ENCODE peak calls at places on chromosomes 6 and 20, in four cellular contexts. J is K562, O is HepG2, Y is GM12878. D is an unnamed sample.

GRCh38 chr6:148382856-148383255 is 40.2 kb downstream of the SASH1 start:
- DNase-seq in Y (no peak), O (no peak), J (no peak), D (no peak)

GRCh38 chr20:25372584-25373336 is 17.9 kb downstream of the ABHD12 start:
- DNase-seq in Y (no peak), J (no peak), O (no peak), D (no peak)

GRCh38 chr20:24160563-24161355 is 172.2 kb upstream of the GGTLC1 start:
- DNase-seq in J (peak; percentile 17), Y (no peak), O (peak; percentile 39), D (no peak)

GRCh38 chr6:41769376-41769775 is 10.3 kb downstream of the FRS3 start:
- DNase-seq in Y (no peak), J (no peak), O (no peak), D (no peak)

GRCh38 chr20:20267685-20268429 is 100.0 kb upstream of the INSM1 start:
- DNase-seq in J (no peak), Y (no peak), O (no peak), D (no peak)

GRCh38 chr20:6818033-6818808 is 50.7 kb downstream of the BMP2 start:
- DNase-seq in Y (no peak), J (no peak), O (no peak), D (no peak)

GRCh38 chr20:17680128-17680835 is 1.8 kb downstream of the RRBP1 start:
- DNase-seq in O (peak; percentile 80), J (peak; percentile 27), Y (no peak), D (no peak)

GRCh38 chr20:9442858-9443257 is 71.5 kb upstream of the LAMP5 start:
- DNase-seq in J (no peak), O (peak; percentile 39), Y (peak; percentile 59), D (no peak)

GRCh38 chr6:109695468-109695867 is 4.4 kb downstream of the FIG4 start:
- DNase-seq in J (no peak), Y (no peak), O (peak; percentile 41), D (no peak)

GRCh38 chr6:111818539-111819226 is 54.6 kb downstream of the FYN start:
- DNase-seq in Y (no peak), O (no peak), J (no peak), D (no peak)

GRCh38 chr6:154157082-154157481 is 118.0 kb downstream of the OPRM1 start:
- DNase-seq in J (no peak), O (no peak), Y (no peak), D (no peak)

GRCh38 chr20:33576432-33576883 is 85.7 kb upstream of the C20orf144 start:
- DNase-seq in Y (no peak), J (no peak), O (no peak), D (no peak)

GRCh38 chr20:47358672-47359532 is 2.4 kb upstream of the ZMYND8 start:
- DNase-seq in O (peak; percentile 100), Y (no peak), J (peak; percentile 61), D (no peak)

GRCh38 chr20:58867211-58867610 is 14.7 kb downstream of the GNAS start:
- DNase-seq in J (no peak), Y (no peak), O (no peak), D (no peak)

GRCh38 chr6:135535989-135536414 is 38.5 kb upstream of the AHI1 start:
- DNase-seq in O (peak; percentile 40), Y (peak; percentile 4), J (peak; percentile 34), D (no peak)

GRCh38 chr6:142356271-142356938 is 54.6 kb downstream of the ADGRG6 start:
- DNase-seq in J (no peak), O (no peak), Y (no peak), D (no peak)

GRCh38 chr20:41900292-41900691 is 282.1 kb upstream of the CHD6 start:
- DNase-seq in J (no peak), Y (no peak), O (no peak), D (no peak)

GRCh38 chr6:131112252-131112651 is 23.0 kb upstream of the AKAP7 start:
- DNase-seq in O (no peak), J (no peak), Y (no peak), D (no peak)

GRCh38 chr6:110337481-110337880 is 20.7 kb downstream of the METTL24 start:
- DNase-seq in Y (no peak), J (no peak), O (no peak), D (no peak)

GRCh38 chr6:33995046-33995872 is 150.6 kb downstream of the GRM4 start:
- DNase-seq in O (peak; percentile 80), J (no peak), Y (no peak), D (no peak)

GRCh38 chr6:145508107-145508506 is 227.2 kb downstream of the EPM2A start:
- DNase-seq in J (no peak), Y (no peak), O (no peak), D (no peak)

GRCh38 chr20:3778976-3779375 is 2.3 kb downstream of the SPEF1 start:
- DNase-seq in O (no peak), Y (no peak), J (no peak), D (no peak)

GRCh38 chr20:3775457-3775856 is 5.8 kb downstream of the SPEF1 start:
- DNase-seq in Y (no peak), J (no peak), O (no peak), D (no peak)

GRCh38 chr20:3781153-3781910 is at the start of gene SPEF1:
- DNase-seq in O (peak; percentile 98), J (peak; percentile 75), Y (peak; percentile 33), D (peak; percentile 84)

GRCh38 chr20:3777381-3777725 is 3.9 kb downstream of the SPEF1 start:
- DNase-seq in J (no peak), Y (no peak), O (no peak), D (no peak)

GRCh38 chr20:3777726-3778629 is 3.3 kb downstream of the SPEF1 start:
- DNase-seq in J (no peak), O (no peak), Y (no peak), D (no peak)
- TF ChIP-seq HDAC6 in J (no peak), O (no peak), Y (no peak), D (no peak)

DNA sequence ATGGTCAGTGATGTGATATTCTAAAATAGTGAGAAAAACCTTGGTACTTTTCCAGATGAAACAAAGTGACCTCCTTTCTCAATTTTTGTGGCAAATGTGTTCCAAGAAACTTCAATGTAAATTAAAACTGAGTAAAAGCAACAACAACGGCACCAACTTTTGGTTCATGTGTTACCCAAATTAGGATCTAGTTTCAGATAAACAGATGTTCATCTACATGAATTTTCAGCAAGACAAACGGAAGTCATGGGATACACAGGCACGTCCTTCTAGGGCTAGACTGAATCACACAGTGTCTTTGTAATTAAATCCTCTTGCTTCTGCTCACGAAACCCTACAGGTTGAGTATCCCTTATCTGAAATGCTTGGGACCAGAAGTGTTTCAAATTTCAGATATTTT is 915.2 kb downstream of the TFAP2A start:
- DNase-seq in Y (no peak), J (no peak), O (no peak), D (no peak)
- TF ChIP-seq HDAC6 in Y (no peak), J (no peak), O (no peak), D (no peak)

GRCh38 chr6:101668496-101668895 is 275.0 kb downstream of the GRIK2 start:
- DNase-seq in Y (no peak), O (no peak), J (no peak), D (no peak)
- TF ChIP-seq HDAC6 in Y (no peak), O (no peak), J (no peak), D (no peak)

GRCh38 chr20:50604451-50604850 is 86.9 kb downstream of the RIPOR3 start:
- DNase-seq in O (no peak), J (no peak), Y (no peak), D (no peak)
- TF ChIP-seq HDAC6 in O (no peak), J (no peak), Y (no peak), D (no peak)

DNA sequence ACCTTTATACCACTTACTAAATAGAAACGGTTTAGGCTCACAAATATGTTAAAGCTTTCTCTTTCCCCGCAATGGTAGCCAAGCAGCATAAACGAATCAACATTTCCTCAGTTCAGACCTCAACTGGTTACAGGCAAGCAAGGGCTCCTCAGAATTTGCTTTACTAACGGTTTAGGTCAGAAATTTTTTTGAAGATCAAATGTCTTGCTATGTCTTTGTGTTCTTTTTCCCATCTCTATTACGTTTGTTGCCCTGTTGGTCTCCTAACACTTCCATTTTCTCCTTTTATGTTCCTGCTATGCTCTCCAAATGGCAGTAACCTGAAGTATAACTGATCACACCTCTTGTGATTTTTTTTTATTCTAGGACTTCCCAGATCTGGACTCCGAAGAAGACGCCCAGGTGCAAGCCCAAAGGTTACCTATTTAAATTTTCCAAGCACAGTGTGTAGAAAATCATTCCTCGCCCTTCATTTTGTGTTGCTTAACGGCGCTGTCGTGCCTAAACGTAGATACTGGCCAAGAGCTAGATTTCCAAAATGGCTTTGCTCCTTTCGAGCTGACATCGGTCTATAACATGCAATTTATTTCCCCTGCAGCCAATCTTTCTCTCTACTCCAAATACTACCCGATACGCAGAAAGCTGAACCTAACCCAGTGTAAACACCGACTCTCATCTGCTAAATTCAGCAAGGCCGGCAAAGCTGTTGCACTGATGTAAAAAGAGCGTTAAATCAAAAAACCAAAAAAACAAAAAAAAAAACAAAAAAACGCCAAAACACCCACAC is 664 bp upstream of the ASF1A start:
- DNase-seq in O (peak; percentile 49), Y (no peak), J (peak; percentile 17), D (no peak)
- TF ChIP-seq HDAC6 in O (no peak), Y (no peak), J (no peak), D (no peak)

GRCh38 chr6:168194732-168195565 is 115.9 kb upstream of the FRMD1 start:
- DNase-seq in J (no peak), O (no peak), Y (no peak), D (no peak)
- TF ChIP-seq HDAC6 in J (no peak), O (no peak), Y (no peak), D (no peak)

GRCh38 chr6:100186552-100186951 is 192.5 kb upstream of the MCHR2 start:
- DNase-seq in J (no peak), O (no peak), Y (no peak), D (no peak)
- TF ChIP-seq HDAC6 in J (no peak), O (no peak), Y (no peak), D (no peak)

DNA sequence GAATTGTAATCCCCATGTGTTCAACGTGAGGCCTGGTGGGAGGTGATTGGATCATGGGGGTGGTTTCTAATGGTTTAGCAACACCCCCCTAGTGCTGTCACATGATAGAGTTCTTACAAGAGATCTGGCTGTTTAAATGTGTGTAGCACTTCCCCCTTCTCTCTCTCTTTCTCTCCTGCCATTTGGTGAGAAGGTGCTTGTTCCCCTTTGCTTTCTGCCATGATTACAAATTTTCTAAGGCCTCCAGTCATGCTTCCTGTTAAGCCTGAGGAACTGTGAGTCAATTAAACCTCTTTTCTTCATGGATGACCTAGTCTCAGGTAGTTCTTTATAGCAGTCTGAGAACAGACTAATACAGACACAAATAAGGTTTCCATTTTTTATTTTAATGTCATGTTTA is 165.5 kb downstream of the OGFRL1 start:
- DNase-seq in Y (no peak), J (no peak), O (no peak), D (no peak)
- TF ChIP-seq HDAC6 in Y (no peak), J (no peak), O (no peak), D (no peak)